ENCODE peak calls at places on chromosomes 4 and X, in five cellular contexts. U, V, I, M and Y are unnamed samples.

GRCh38 chrX:106039920-106040319 is 1.4 kb upstream of the SERPINA7 start:
- DNase-seq in U (no peak), M (no peak), V (no peak), I (peak), Y (no peak)

GRCh38 chr4:51932261-51932660 is 87.9 kb downstream of the LRRC66 start:
- DNase-seq in M (no peak), V (no peak), U (no peak), I (no peak), Y (no peak)

GRCh38 chrX:153922932-153923857 is 2.9 kb downstream of the ARHGAP4 start:
- DNase-seq in M (no peak), U (peak), V (peak), I (no peak), Y (peak)

GRCh38 chrX:12210196-12210815 is 72.0 kb downstream of the FRMPD4 start:
- DNase-seq in U (peak), M (no peak), V (no peak), I (no peak), Y (no peak)

GRCh38 chrX:134388161-134389109 is 71.5 kb upstream of the HPRT1 start:
- DNase-seq in I (no peak), M (no peak), U (no peak), V (no peak), Y (peak)

GRCh38 chr4:77022581-77023133 is 53.1 kb downstream of the CCNI start:
- DNase-seq in V (no peak), M (no peak), U (peak), I (no peak), Y (no peak)

GRCh38 chr4:110009526-110009925 is 96.8 kb downstream of the EGF start:
- DNase-seq in V (no peak), I (no peak), M (no peak), U (no peak), Y (no peak)

GRCh38 chrX:135050603-135051002 is 1.3 kb downstream of the RTL8A start:
- DNase-seq in I (no peak), U (no peak), V (no peak), M (no peak), Y (no peak)

GRCh38 chr4:154807042-154807630 is 26.1 kb downstream of the RBM46 start:
- DNase-seq in V (no peak), M (peak), I (peak), U (peak), Y (peak)

GRCh38 chrX:69291111-69291510 is 125.9 kb upstream of the PJA1 start:
- DNase-seq in M (no peak), V (no peak), I (no peak), U (no peak), Y (no peak)

GRCh38 chr4:189092596-189092995 is 848.1 kb upstream of the FRG1 start:
- DNase-seq in M (no peak), V (no peak), U (no peak), I (peak), Y (no peak)

GRCh38 chrX:119640621-119641020 is 34.4 kb upstream of the NKRF start:
- DNase-seq in V (no peak), M (no peak), I (peak), U (no peak), Y (no peak)

GRCh38 chr4:123438031-123438430 is 41.4 kb downstream of the SPRY1 start:
- DNase-seq in V (peak), I (no peak), M (no peak), U (no peak), Y (no peak)

GRCh38 chr4:845233-845835 is 19.4 kb upstream of the CPLX1 start:
- DNase-seq in U (peak), M (no peak), I (no peak), V (no peak), Y (no peak)

GRCh38 chr4:55675196-55675793 is 39.2 kb upstream of the NMU start:
- DNase-seq in U (no peak), M (no peak), I (no peak), V (no peak), Y (no peak)

GRCh38 chr4:78781086-78781630 is 5.0 kb downstream of the BMP2K start:
- DNase-seq in M (no peak), I (no peak), U (no peak), V (no peak), Y (no peak)

GRCh38 chrX:83593634-83594294 is 85.7 kb downstream of the POU3F4 start:
- DNase-seq in M (no peak), V (no peak), I (no peak), U (no peak), Y (no peak)

GRCh38 chr4:141028024-141028529 is 105.2 kb downstream of the RNF150 start:
- DNase-seq in V (no peak), M (no peak), U (peak), I (no peak), Y (no peak)

GRCh38 chr4:9771069-9771468 is 10.4 kb upstream of the DRD5 start:
- DNase-seq in I (no peak), V (no peak), M (no peak), U (no peak), Y (no peak)

GRCh38 chrX:80022363-80023031 is 7.9 kb downstream of the TBX22 start:
- DNase-seq in M (no peak), U (no peak), V (no peak), I (no peak), Y (no peak)

GRCh38 chrX:78652971-78653822 is 5.9 kb downstream of the RTL3 start:
- DNase-seq in U (peak), M (no peak), I (peak), V (no peak), Y (peak)

GRCh38 chr4:89871211-89871610 is 23.4 kb upstream of the MMRN1 start:
- DNase-seq in U (no peak), M (no peak), V (no peak), I (no peak), Y (no peak)

GRCh38 chr4:138522366-138522765 is 280.2 kb upstream of the SLC7A11 start:
- DNase-seq in U (peak), I (peak), M (no peak), V (no peak), Y (no peak)

GRCh38 chr4:8707045-8707781 is 114.6 kb downstream of the CPZ start:
- DNase-seq in I (no peak), V (no peak), U (no peak), M (no peak), Y (no peak)

GRCh38 chrX:30533261-30533660 is 44.3 kb downstream of the TASL start:
- DNase-seq in U (peak), M (no peak), I (no peak), V (no peak), Y (no peak)

GRCh38 chr4:153465922-153466636 is at the start of gene TMEM131L:
- DNase-seq in V (peak), I (peak), U (peak), M (peak), Y (peak)

GRCh38 chr4:113080050-113080449 is 30.6 kb downstream of the ANK2 start:
- DNase-seq in V (no peak), I (no peak), U (peak), M (no peak), Y (no peak)

GRCh38 chr4:151854731-151855130 is 93.9 kb upstream of the GATB start:
- DNase-seq in V (no peak), U (peak), I (no peak), M (no peak), Y (no peak)

GRCh38 chr4:22129454-22130075 is 181.0 kb upstream of the KCNIP4 start:
- DNase-seq in V (no peak), M (no peak), U (peak), I (peak), Y (no peak)

GRCh38 chr4:6907658-6908191 is 1.9 kb upstream of the TBC1D14 start:
- DNase-seq in I (no peak), U (no peak), V (peak), M (no peak), Y (no peak)

GRCh38 chr4:11904117-11904535 is 475.4 kb upstream of the HS3ST1 start:
- DNase-seq in U (no peak), M (no peak), I (no peak), V (peak), Y (no peak)

GRCh38 chr4:158299459-158300007 is 89.2 kb downstream of the TMEM144 start:
- DNase-seq in I (no peak), V (no peak), M (no peak), U (no peak), Y (no peak)

GRCh38 chr4:145234086-145234694 is 53.8 kb upstream of the OTUD4 start:
- DNase-seq in V (peak), U (peak), I (peak), M (peak), Y (peak)

GRCh38 chr4:54090804-54091623 is 8.9 kb upstream of the GSX2 start:
- DNase-seq in U (peak), M (no peak), I (no peak), V (peak), Y (no peak)

GRCh38 chr4:41594439-41594838 is 56.5 kb downstream of the LIMCH1 start:
- DNase-seq in M (no peak), I (no peak), U (no peak), V (no peak), Y (no peak)

GRCh38 chr4:41413670-41414069 is 124.3 kb upstream of the LIMCH1 start:
- DNase-seq in U (no peak), M (no peak), I (peak), V (no peak), Y (no peak)

GRCh38 chrX:76109654-76110053 is 63.2 kb upstream of the PBDC1 start:
- DNase-seq in U (no peak), I (no peak), V (no peak), M (no peak), Y (no peak)

GRCh38 chrX:140822861-140823260 is 113.3 kb downstream of the LINC00632 start:
- DNase-seq in U (no peak), M (no peak), I (peak), V (no peak), Y (no peak)
- H3K4me3 ChIP-seq in U (no peak), M (no peak), I (peak), V (no peak), Y (no peak)

DNA sequence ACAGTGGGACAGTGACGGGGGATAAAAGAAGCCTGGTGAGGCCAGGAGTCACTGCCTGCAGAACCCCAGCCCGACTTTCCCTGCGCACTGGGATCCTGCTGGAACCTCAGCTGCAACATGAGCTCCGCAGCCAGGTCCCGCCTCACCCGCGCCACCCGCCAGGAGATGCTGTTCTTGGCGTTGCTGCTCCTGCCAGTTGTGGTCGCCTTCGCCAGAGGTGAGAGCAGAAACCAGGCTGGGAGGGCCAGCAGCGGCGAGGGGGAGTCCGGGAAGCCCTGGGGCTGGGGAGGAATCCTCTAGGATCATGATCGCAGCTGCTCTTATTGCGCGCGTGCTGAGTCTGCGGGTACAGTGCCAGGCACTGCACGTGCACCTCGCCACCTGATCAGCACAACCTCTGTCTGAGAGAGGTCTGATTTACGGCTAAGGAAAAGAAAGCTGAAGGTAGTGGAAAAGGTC is at the start of gene PF4V1:
- DNase-seq in M (no peak), V (peak), U (no peak), I (no peak), Y (peak)
- H3K4me3 ChIP-seq in M (no peak), V (peak), U (peak), I (no peak), Y (no peak)

GRCh38 chrX:18098704-18099103 is 122.0 kb downstream of the BEND2 start:
- DNase-seq in V (no peak), M (no peak), U (no peak), I (no peak), Y (no peak)
- H3K4me3 ChIP-seq in V (no peak), M (no peak), U (no peak), I (no peak), Y (no peak)

GRCh38 chrX:39484159-39484558 is 613.6 kb downstream of the BCOR start:
- DNase-seq in I (no peak), V (no peak), M (no peak), U (no peak), Y (no peak)
- H3K4me3 ChIP-seq in I (no peak), V (no peak), M (no peak), U (no peak), Y (no peak)

GRCh38 chrX:110444996-110445395 is 86.3 kb downstream of the RTL9 start:
- DNase-seq in U (no peak), M (no peak), V (no peak), I (no peak), Y (no peak)
- H3K4me3 ChIP-seq in U (no peak), M (no peak), V (no peak), I (no peak), Y (no peak)

DNA sequence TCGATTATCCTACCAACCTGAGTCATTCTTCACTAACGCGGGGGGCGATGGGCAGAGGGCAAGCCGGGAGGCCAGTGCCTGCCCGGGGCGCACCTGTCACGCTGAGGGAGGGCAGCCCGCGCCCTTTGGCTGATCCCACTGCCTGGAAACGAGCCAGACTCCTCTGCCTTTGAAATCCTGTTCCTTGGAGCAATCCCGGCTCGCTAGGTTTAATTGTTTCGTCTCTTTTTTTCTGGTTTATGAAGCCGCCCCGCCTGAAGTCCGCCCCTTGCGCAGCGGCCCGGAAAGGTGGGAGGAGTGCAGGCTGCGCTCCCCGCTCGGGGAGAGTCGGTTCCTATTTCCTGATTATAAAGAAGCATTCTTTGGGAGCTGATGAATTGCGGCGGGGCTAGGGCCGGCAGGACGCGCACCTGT is 484.2 kb downstream of the BCOR start:
- DNase-seq in I (no peak), M (no peak), V (no peak), U (no peak), Y (peak)
- H3K4me3 ChIP-seq in I (peak), M (peak), V (peak), U (no peak), Y (peak)

GRCh38 chr4:63580796-63581475 is 828.3 kb downstream of the TECRL start:
- DNase-seq in U (no peak), I (no peak), V (no peak), M (no peak), Y (no peak)
- H3K4me3 ChIP-seq in U (no peak), I (no peak), V (no peak), M (no peak), Y (no peak)

DNA sequence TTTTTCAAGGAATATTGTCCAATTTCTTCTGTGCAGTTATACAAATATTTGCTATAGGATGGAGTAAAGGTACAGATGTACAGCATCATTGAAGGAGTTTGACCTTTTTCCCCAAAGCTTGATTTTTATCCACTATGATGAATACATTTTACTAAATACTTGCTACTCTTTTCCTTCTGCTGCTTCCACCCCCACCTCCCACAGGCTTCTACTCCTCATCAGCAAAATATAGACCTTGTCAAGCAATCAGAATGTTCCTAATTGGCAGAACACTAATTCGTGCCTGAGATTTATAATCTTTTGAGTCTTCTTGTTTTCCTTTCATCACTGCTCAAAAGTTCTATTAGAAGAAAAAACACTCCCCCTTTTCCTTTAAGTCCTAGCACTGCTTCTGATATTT is 3.8 kb upstream of the THAP9 start:
- DNase-seq in M (no peak), U (no peak), I (no peak), V (no peak), Y (no peak)
- H3K4me3 ChIP-seq in M (no peak), U (no peak), I (no peak), V (no peak), Y (no peak)